ENCODE peak calls at places on chromosomes 6 and 20, in eight cellular contexts. U is prostate gland, I is vagina, Z is sigmoid colon, X is HCT116, S is spleen, F is upper lobe of left lung, A is breast epithelium. O is an unnamed sample.

GRCh38 chr6:165872311-165872710 is 209.3 kb upstream of the PDE10A start:
- DNase-seq in Z (no peak), U (no peak), I (peak), S (no peak), F (no peak), X (no peak), A (no peak), O (no peak)

GRCh38 chr6:35139924-35140524 is 1.1 kb downstream of the TCP11 start:
- DNase-seq in I (no peak), S (no peak), Z (peak), A (no peak), U (peak), F (no peak), X (peak), O (no peak)

GRCh38 chr20:41726727-41727126 is 108.5 kb upstream of the CHD6 start:
- DNase-seq in Z (no peak), I (peak), S (no peak), F (peak), U (no peak), A (no peak), X (no peak), O (no peak)

GRCh38 chr20:56872620-56873458 is 243.7 kb downstream of the TFAP2C start:
- DNase-seq in U (no peak), Z (no peak), X (no peak), S (no peak), A (no peak), F (no peak), I (no peak), O (no peak)

GRCh38 chr6:22251331-22251730 is 45.5 kb downstream of the PRL start:
- DNase-seq in Z (no peak), X (no peak), S (no peak), I (no peak), U (no peak), A (no peak), F (no peak), O (no peak)

GRCh38 chr6:83853968-83854501 is 875 bp downstream of the RIPPLY2 start:
- DNase-seq in I (no peak), Z (no peak), F (no peak), U (no peak), S (no peak), X (no peak), A (no peak), O (no peak)

GRCh38 chr20:1440024-1440423 is 26.6 kb downstream of the NSFL1C start:
- DNase-seq in X (peak), Z (no peak), A (no peak), S (no peak), U (no peak), I (no peak), F (no peak), O (no peak)

GRCh38 chr6:83633609-83634008 is 75.3 kb downstream of the SNAP91 start:
- DNase-seq in Z (no peak), U (no peak), A (no peak), F (no peak), I (no peak), S (no peak), X (no peak), O (no peak)

GRCh38 chr20:57616143-57616951 is 3.9 kb downstream of the ZBP1 start:
- DNase-seq in Z (no peak), U (no peak), F (peak), S (peak), X (no peak), I (peak), A (no peak), O (no peak)

GRCh38 chr20:43842126-43843020 is 72.3 kb upstream of the TOX2 start:
- DNase-seq in I (peak), Z (peak), A (no peak), X (no peak), S (no peak), F (no peak), U (no peak), O (no peak)

GRCh38 chr6:15533379-15534044 is 129.3 kb downstream of the DTNBP1 start:
- DNase-seq in X (no peak), S (no peak), A (no peak), Z (no peak), F (no peak), U (no peak), I (no peak), O (no peak)

GRCh38 chr6:47475319-47475816 is 2.2 kb upstream of the CD2AP start:
- DNase-seq in I (no peak), X (no peak), A (no peak), S (no peak), U (no peak), Z (no peak), F (no peak), O (no peak)

GRCh38 chr6:145544031-145544430 is 191.3 kb downstream of the EPM2A start:
- DNase-seq in F (no peak), S (no peak), A (no peak), I (no peak), U (no peak), Z (no peak), X (peak), O (no peak)

GRCh38 chr6:154319231-154319858 is 37.3 kb downstream of the IPCEF1 start:
- DNase-seq in I (no peak), F (no peak), Z (no peak), X (no peak), U (no peak), S (no peak), A (no peak), O (no peak)

GRCh38 chr20:46939031-46939430 is 44.4 kb downstream of the EYA2 start:
- DNase-seq in X (peak), Z (no peak), U (no peak), S (no peak), I (no peak), F (no peak), A (no peak), O (no peak)

GRCh38 chr6:134288538-134289203 is 29.2 kb downstream of the SGK1 start:
- DNase-seq in U (no peak), X (no peak), Z (no peak), A (no peak), S (no peak), F (no peak), I (no peak), O (no peak)

GRCh38 chr6:137767931-137768690 is 98.9 kb upstream of the TNFAIP3 start:
- DNase-seq in I (no peak), S (no peak), U (no peak), A (no peak), Z (no peak), X (no peak), F (no peak), O (no peak)

GRCh38 chr6:13462380-13463326 is 24.7 kb downstream of the GFOD1 start:
- DNase-seq in S (no peak), F (no peak), I (no peak), U (no peak), X (no peak), A (no peak), Z (no peak), O (no peak)

GRCh38 chr6:43880236-43881120 is 110.5 kb downstream of the VEGFA start:
- DNase-seq in F (no peak), A (no peak), U (no peak), Z (no peak), S (peak), I (no peak), X (no peak), O (no peak)

GRCh38 chr6:133817460-133818047 is 71.4 kb upstream of the TCF21 start:
- DNase-seq in A (no peak), F (no peak), I (no peak), S (no peak), X (peak), U (no peak), Z (no peak), O (no peak)

GRCh38 chr20:47546184-47547033 is 44.7 kb downstream of the NCOA3 start:
- DNase-seq in F (no peak), S (no peak), I (no peak), X (no peak), U (no peak), Z (no peak), A (no peak), O (no peak)

GRCh38 chr6:15437090-15437489 is 191.2 kb downstream of the JARID2 start:
- DNase-seq in U (no peak), F (no peak), Z (no peak), X (no peak), I (no peak), A (no peak), S (no peak), O (no peak)

GRCh38 chr20:64086801-64087200 is 2.6 kb upstream of the LKAAEAR1 start:
- DNase-seq in U (no peak), S (no peak), F (no peak), A (no peak), I (no peak), Z (no peak), X (no peak), O (no peak)

GRCh38 chr6:122869437-122870024 is 80.5 kb downstream of the SMPDL3A start:
- DNase-seq in U (peak), S (no peak), A (no peak), Z (no peak), I (no peak), X (peak), F (no peak), O (no peak)

GRCh38 chr6:44268095-44268628 is 2.1 kb upstream of the TMEM151B start:
- DNase-seq in Z (no peak), I (no peak), S (peak), X (no peak), F (no peak), U (peak), A (no peak), O (no peak)

GRCh38 chr6:66655420-66655819 is 948.4 kb upstream of the EYS start:
- DNase-seq in Z (no peak), A (no peak), I (no peak), U (no peak), S (no peak), F (peak), X (no peak), O (no peak)

GRCh38 chr20:46269372-46269771 is 38.9 kb downstream of the CDH22 start:
- DNase-seq in A (no peak), S (no peak), F (no peak), X (no peak), Z (no peak), I (no peak), U (no peak), O (no peak)

GRCh38 chr6:167093922-167094432 is 28.9 kb upstream of the CCR6 start:
- DNase-seq in X (no peak), F (peak), A (no peak), Z (no peak), U (no peak), I (no peak), S (peak), O (no peak)

GRCh38 chr6:100633096-100633766 is 168.5 kb upstream of the SIM1 start:
- DNase-seq in F (no peak), U (no peak), S (no peak), A (no peak), X (peak), I (no peak), Z (no peak), O (no peak)

GRCh38 chr6:30037182-30037788 is 23.8 kb upstream of the POLR1H start:
- DNase-seq in X (no peak), U (no peak), F (no peak), I (no peak), S (no peak), Z (no peak), A (no peak), O (no peak)

GRCh38 chr6:15399651-15400470 is 154.0 kb downstream of the JARID2 start:
- DNase-seq in U (peak), S (no peak), A (peak), F (peak), Z (peak), X (no peak), I (no peak), O (peak)

GRCh38 chr6:145225500-145225899 is 509.8 kb downstream of the EPM2A start:
- DNase-seq in U (no peak), I (no peak), Z (no peak), F (no peak), A (no peak), S (no peak), X (no peak), O (no peak)

GRCh38 chr20:45873409-45874116 is 7.5 kb upstream of the ZSWIM1 start:
- DNase-seq in I (no peak), S (no peak), Z (no peak), X (no peak), F (no peak), A (no peak), U (no peak), O (no peak)

GRCh38 chr6:73394577-73395354 is at the start of gene DDX43:
- DNase-seq in I (no peak), X (no peak), S (peak), Z (peak), A (peak), U (peak), F (peak), O (no peak)

GRCh38 chr6:163415176-163415619 is 680 bp downstream of the QKI start:
- DNase-seq in I (no peak), U (no peak), Z (peak), A (no peak), X (no peak), F (peak), S (peak), O (no peak)

GRCh38 chr20:35454881-35455609 is at the start of gene CEP250:
- DNase-seq in F (peak), I (peak), U (peak), A (peak), Z (peak), S (peak), X (peak), O (peak)
- TF ChIP-seq POLR2AphosphoS5 in F (peak), I (peak), U (peak), A (peak), Z (peak), S (peak), X (peak), O (no peak)

DNA sequence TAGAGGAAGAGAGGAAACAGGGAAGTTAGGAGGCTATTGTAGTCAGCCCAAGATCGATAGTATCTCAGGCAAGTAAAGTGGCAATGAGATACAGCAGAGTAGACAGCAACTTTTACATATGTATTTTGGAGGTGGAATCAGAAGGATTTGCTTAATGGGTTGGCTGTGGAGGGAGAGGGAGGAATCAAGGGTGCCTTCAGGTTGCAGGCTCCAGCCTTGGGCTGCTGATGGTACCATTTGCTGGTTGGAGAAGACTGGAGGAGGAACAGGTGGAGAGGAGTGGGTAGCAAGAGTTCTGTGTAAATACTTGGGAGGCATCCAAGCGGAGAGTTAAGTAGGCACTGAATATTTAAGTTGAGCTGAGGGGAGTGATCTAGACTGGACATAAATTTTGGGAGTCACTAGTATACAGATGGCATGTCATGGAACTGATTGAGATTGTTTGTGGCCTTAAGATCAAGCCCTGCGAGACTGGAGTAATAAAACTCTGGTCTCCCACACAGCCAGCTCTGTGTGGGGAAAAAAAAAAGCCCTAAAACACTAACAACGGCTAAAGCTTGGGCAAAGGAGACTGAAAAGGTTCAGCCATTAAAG is 5.3 kb downstream of the BICRAL start:
- DNase-seq in U (no peak), S (no peak), A (no peak), F (no peak), I (no peak), Z (no peak), X (no peak), O (no peak)
- TF ChIP-seq POLR2A in U (no peak), S (no peak), A (no peak), F (no peak), I (no peak), Z (no peak), X (no peak), O (no peak)

GRCh38 chr20:49712918-49713778 is 530 bp downstream of the B4GALT5 start:
- DNase-seq in A (no peak), S (peak), X (no peak), F (peak), I (no peak), Z (peak), U (peak), O (peak)
- TF ChIP-seq CTCF in A (no peak), S (no peak), X (no peak), F (peak), I (no peak), Z (no peak), U (no peak), O (no peak)

GRCh38 chr6:170097505-170098427 is 193.1 kb downstream of the DLL1 start:
- DNase-seq in Z (peak), A (peak), I (peak), X (no peak), S (peak), U (no peak), F (peak), O (peak)

GRCh38 chr6:170095273-170095976 is 195.5 kb downstream of the DLL1 start:
- DNase-seq in U (no peak), A (peak), I (peak), Z (peak), F (peak), X (no peak), S (peak), O (peak)

GRCh38 chr6:170094686-170095272 is 196.1 kb downstream of the DLL1 start:
- DNase-seq in Z (no peak), A (no peak), I (peak), S (peak), F (no peak), U (no peak), X (no peak), O (peak)

GRCh38 chr6:170096803-170097504 is 193.9 kb downstream of the DLL1 start:
- DNase-seq in Z (no peak), U (no peak), F (peak), A (peak), S (no peak), I (peak), X (no peak), O (peak)

DNA sequence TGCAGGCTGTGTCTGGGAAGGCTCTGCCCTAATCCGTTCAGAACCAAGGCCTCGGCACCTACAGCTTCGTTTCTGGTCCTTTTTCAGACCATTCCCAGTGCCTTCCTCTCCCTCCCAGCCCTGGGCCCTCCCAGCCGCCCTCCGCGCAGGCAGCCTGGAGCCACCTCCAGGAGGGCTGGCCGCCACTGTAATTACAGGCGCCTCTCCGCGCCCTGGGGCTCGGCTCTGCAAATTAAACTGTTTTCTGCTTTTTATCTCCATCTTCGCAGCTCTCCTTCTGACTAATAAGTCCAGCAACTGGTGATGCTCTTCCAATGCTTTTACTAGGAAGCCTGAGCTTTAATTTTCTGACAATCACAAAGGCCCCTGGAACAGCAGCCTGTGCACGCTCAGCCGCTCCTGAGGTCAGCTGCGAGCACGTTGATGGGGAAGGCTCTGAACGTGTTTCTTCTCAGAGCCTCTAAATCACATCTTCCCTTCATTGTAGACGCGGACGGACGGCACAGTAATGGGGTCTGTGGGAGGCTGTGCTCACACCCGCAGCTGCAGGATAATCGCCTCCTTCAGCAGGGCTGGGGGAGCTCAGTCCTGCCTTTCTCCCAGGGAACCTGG is 194.6 kb downstream of the DLL1 start:
- DNase-seq in S (peak), Z (peak), F (peak), X (no peak), A (no peak), U (no peak), I (peak), O (peak)
- TF ChIP-seq POLR2AphosphoS5 in S (no peak), Z (no peak), F (no peak), X (no peak), A (no peak), U (no peak), I (no peak), O (no peak)

DNA sequence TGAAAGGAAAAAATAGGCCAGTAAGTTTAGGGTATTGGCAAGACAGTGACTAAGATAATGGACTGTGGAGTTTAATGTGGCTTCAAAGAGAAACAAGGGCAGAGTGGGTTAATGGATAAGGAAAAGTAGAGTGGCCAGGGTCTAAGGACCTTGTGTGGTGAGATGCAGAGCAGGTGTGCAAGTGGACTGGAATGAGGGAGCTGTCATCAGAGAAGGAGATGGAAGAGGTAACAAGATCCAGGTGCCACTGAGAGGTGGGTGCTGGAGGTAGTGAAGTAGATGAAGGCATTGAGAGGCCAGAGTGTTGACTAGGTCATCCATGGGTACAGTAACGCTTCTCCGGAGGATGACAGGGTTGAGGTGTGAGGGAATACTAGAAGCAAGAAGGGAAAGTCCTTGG is 136.1 kb downstream of the QRSL1 start:
- DNase-seq in F (no peak), X (no peak), I (no peak), A (no peak), U (no peak), S (no peak), Z (no peak), O (no peak)
- TF ChIP-seq POLR2A in F (no peak), X (no peak), I (no peak), A (no peak), U (no peak), S (no peak), Z (no peak), O (no peak)

GRCh38 chr6:70289299-70289698 is 13.6 kb downstream of the COL9A1 start:
- DNase-seq in F (no peak), U (no peak), I (no peak), X (no peak), S (no peak), A (no peak), Z (no peak), O (no peak)
- TF ChIP-seq CTCF in F (no peak), U (no peak), I (no peak), X (no peak), S (no peak), A (no peak), Z (no peak), O (no peak)